ENCODE peak calls at places on chromosomes 3 and 15, in seven cellular contexts. One of them, this sample, is unnamed.

GRCh38 chr3:156448300-156448699 is 106.6 kb downstream of the SSR3 start:
- DNase-seq in SK-N-SH: no peak
- DNase-seq in breast epithelium: no peak
- DNase-seq in neural progenitor cell: peak
- DNase-seq in mucosa of descending colon: no peak
- DNase-seq in mesothelial cell of epicardium: no peak
- DNase-seq in AG10803: peak
- DNase-seq in this sample: peak

GRCh38 chr15:44706946-44707636 is 4.0 kb downstream of the PATL2 start:
- DNase-seq in SK-N-SH: no peak
- DNase-seq in breast epithelium: no peak
- DNase-seq in neural progenitor cell: no peak
- DNase-seq in mucosa of descending colon: peak
- DNase-seq in mesothelial cell of epicardium: no peak
- DNase-seq in AG10803: no peak
- DNase-seq in this sample: no peak

GRCh38 chr3:5232570-5232969 is 45.1 kb downstream of the EDEM1 start:
- DNase-seq in SK-N-SH: no peak
- DNase-seq in breast epithelium: no peak
- DNase-seq in neural progenitor cell: peak
- DNase-seq in mucosa of descending colon: no peak
- DNase-seq in mesothelial cell of epicardium: no peak
- DNase-seq in AG10803: no peak
- DNase-seq in this sample: no peak

GRCh38 chr15:81282911-81283310 is 41.0 kb downstream of the STARD5 start:
- DNase-seq in SK-N-SH: no peak
- DNase-seq in breast epithelium: no peak
- DNase-seq in neural progenitor cell: no peak
- DNase-seq in mucosa of descending colon: no peak
- DNase-seq in mesothelial cell of epicardium: no peak
- DNase-seq in AG10803: no peak
- DNase-seq in this sample: no peak

GRCh38 chr3:128794067-128794768 is 68.2 kb downstream of the RAB7A start:
- DNase-seq in SK-N-SH: no peak
- DNase-seq in breast epithelium: no peak
- DNase-seq in neural progenitor cell: no peak
- DNase-seq in mucosa of descending colon: no peak
- DNase-seq in mesothelial cell of epicardium: no peak
- DNase-seq in AG10803: peak
- DNase-seq in this sample: peak

GRCh38 chr3:185631108-185631507 is 45.0 kb downstream of the SENP2 start:
- DNase-seq in SK-N-SH: no peak
- DNase-seq in breast epithelium: no peak
- DNase-seq in neural progenitor cell: no peak
- DNase-seq in mucosa of descending colon: no peak
- DNase-seq in mesothelial cell of epicardium: no peak
- DNase-seq in AG10803: no peak
- DNase-seq in this sample: peak

GRCh38 chr3:111715911-111716523 is 120.9 kb upstream of the ZBED2 start:
- DNase-seq in SK-N-SH: peak
- DNase-seq in breast epithelium: peak
- DNase-seq in neural progenitor cell: peak
- DNase-seq in mucosa of descending colon: peak
- DNase-seq in mesothelial cell of epicardium: peak
- DNase-seq in AG10803: peak
- DNase-seq in this sample: peak

GRCh38 chr3:150022406-150023238 is 51.9 kb upstream of the PFN2 start:
- DNase-seq in SK-N-SH: no peak
- DNase-seq in breast epithelium: no peak
- DNase-seq in neural progenitor cell: no peak
- DNase-seq in mucosa of descending colon: peak
- DNase-seq in mesothelial cell of epicardium: no peak
- DNase-seq in AG10803: peak
- DNase-seq in this sample: no peak

GRCh38 chr3:189276481-189277190 is 104.9 kb downstream of the TPRG1 start:
- DNase-seq in SK-N-SH: no peak
- DNase-seq in breast epithelium: peak
- DNase-seq in neural progenitor cell: no peak
- DNase-seq in mucosa of descending colon: no peak
- DNase-seq in mesothelial cell of epicardium: no peak
- DNase-seq in AG10803: peak
- DNase-seq in this sample: peak

GRCh38 chr3:178777718-178778411 is 241.6 kb downstream of the KCNMB2 start:
- DNase-seq in SK-N-SH: no peak
- DNase-seq in breast epithelium: no peak
- DNase-seq in neural progenitor cell: no peak
- DNase-seq in mucosa of descending colon: no peak
- DNase-seq in mesothelial cell of epicardium: no peak
- DNase-seq in AG10803: peak
- DNase-seq in this sample: peak

GRCh38 chr3:12824299-12824698 is 17.1 kb downstream of the RPL32 start:
- DNase-seq in SK-N-SH: no peak
- DNase-seq in breast epithelium: no peak
- DNase-seq in neural progenitor cell: no peak
- DNase-seq in mucosa of descending colon: no peak
- DNase-seq in mesothelial cell of epicardium: no peak
- DNase-seq in AG10803: no peak
- DNase-seq in this sample: no peak

GRCh38 chr15:76968310-76968709 is 26.6 kb upstream of the PSTPIP1 start:
- DNase-seq in SK-N-SH: no peak
- DNase-seq in breast epithelium: no peak
- DNase-seq in neural progenitor cell: no peak
- DNase-seq in mucosa of descending colon: no peak
- DNase-seq in mesothelial cell of epicardium: no peak
- DNase-seq in AG10803: peak
- DNase-seq in this sample: peak

GRCh38 chr3:193791041-193792032 is 198.3 kb downstream of the OPA1 start:
- DNase-seq in SK-N-SH: no peak
- DNase-seq in breast epithelium: peak
- DNase-seq in neural progenitor cell: no peak
- DNase-seq in mucosa of descending colon: no peak
- DNase-seq in mesothelial cell of epicardium: no peak
- DNase-seq in AG10803: no peak
- DNase-seq in this sample: no peak

GRCh38 chr3:138186216-138186615 is 885 bp upstream of the ARMC8 start:
- DNase-seq in SK-N-SH: no peak
- DNase-seq in breast epithelium: no peak
- DNase-seq in neural progenitor cell: peak
- DNase-seq in mucosa of descending colon: no peak
- DNase-seq in mesothelial cell of epicardium: no peak
- DNase-seq in AG10803: no peak
- DNase-seq in this sample: no peak

GRCh38 chr3:134636406-134636805 is 14.4 kb downstream of the KY start:
- DNase-seq in SK-N-SH: no peak
- DNase-seq in breast epithelium: peak
- DNase-seq in neural progenitor cell: no peak
- DNase-seq in mucosa of descending colon: no peak
- DNase-seq in mesothelial cell of epicardium: no peak
- DNase-seq in AG10803: no peak
- DNase-seq in this sample: no peak

GRCh38 chr15:78177447-78177873 is 28.3 kb downstream of the IDH3A start:
- DNase-seq in SK-N-SH: peak
- DNase-seq in breast epithelium: no peak
- DNase-seq in neural progenitor cell: peak
- DNase-seq in mucosa of descending colon: peak
- DNase-seq in mesothelial cell of epicardium: no peak
- DNase-seq in AG10803: no peak
- DNase-seq in this sample: peak

GRCh38 chr15:72503147-72503546 is 29.0 kb downstream of the ARIH1 start:
- DNase-seq in SK-N-SH: no peak
- DNase-seq in breast epithelium: no peak
- DNase-seq in neural progenitor cell: no peak
- DNase-seq in mucosa of descending colon: no peak
- DNase-seq in mesothelial cell of epicardium: no peak
- DNase-seq in AG10803: peak
- DNase-seq in this sample: no peak

GRCh38 chr3:43997788-43998373 is 243.8 kb upstream of the TOPAZ1 start:
- DNase-seq in SK-N-SH: no peak
- DNase-seq in breast epithelium: no peak
- DNase-seq in neural progenitor cell: peak
- DNase-seq in mucosa of descending colon: no peak
- DNase-seq in mesothelial cell of epicardium: no peak
- DNase-seq in AG10803: peak
- DNase-seq in this sample: no peak

GRCh38 chr3:171791695-171792082 is 18.6 kb downstream of the PLD1 start:
- DNase-seq in SK-N-SH: no peak
- DNase-seq in breast epithelium: no peak
- DNase-seq in neural progenitor cell: no peak
- DNase-seq in mucosa of descending colon: no peak
- DNase-seq in mesothelial cell of epicardium: no peak
- DNase-seq in AG10803: peak
- DNase-seq in this sample: peak

GRCh38 chr15:76147906-76148553 is 88.2 kb downstream of the TMEM266 start:
- DNase-seq in SK-N-SH: peak
- DNase-seq in breast epithelium: no peak
- DNase-seq in neural progenitor cell: peak
- DNase-seq in mucosa of descending colon: peak
- DNase-seq in mesothelial cell of epicardium: peak
- DNase-seq in AG10803: no peak
- DNase-seq in this sample: peak

GRCh38 chr3:113070226-113071220 is 79.7 kb downstream of the GTPBP8 start:
- DNase-seq in SK-N-SH: no peak
- DNase-seq in breast epithelium: no peak
- DNase-seq in neural progenitor cell: no peak
- DNase-seq in mucosa of descending colon: no peak
- DNase-seq in mesothelial cell of epicardium: no peak
- DNase-seq in AG10803: peak
- DNase-seq in this sample: peak

GRCh38 chr3:106206165-106206564 is 337.4 kb upstream of the CBLB start:
- DNase-seq in SK-N-SH: no peak
- DNase-seq in breast epithelium: no peak
- DNase-seq in neural progenitor cell: no peak
- DNase-seq in mucosa of descending colon: no peak
- DNase-seq in mesothelial cell of epicardium: no peak
- DNase-seq in AG10803: peak
- DNase-seq in this sample: peak

GRCh38 chr3:198113219-198114053 is 153.4 kb downstream of the LMLN start:
- DNase-seq in SK-N-SH: peak
- DNase-seq in breast epithelium: no peak
- DNase-seq in neural progenitor cell: peak
- DNase-seq in mucosa of descending colon: no peak
- DNase-seq in mesothelial cell of epicardium: no peak
- DNase-seq in AG10803: no peak
- DNase-seq in this sample: no peak

DNA sequence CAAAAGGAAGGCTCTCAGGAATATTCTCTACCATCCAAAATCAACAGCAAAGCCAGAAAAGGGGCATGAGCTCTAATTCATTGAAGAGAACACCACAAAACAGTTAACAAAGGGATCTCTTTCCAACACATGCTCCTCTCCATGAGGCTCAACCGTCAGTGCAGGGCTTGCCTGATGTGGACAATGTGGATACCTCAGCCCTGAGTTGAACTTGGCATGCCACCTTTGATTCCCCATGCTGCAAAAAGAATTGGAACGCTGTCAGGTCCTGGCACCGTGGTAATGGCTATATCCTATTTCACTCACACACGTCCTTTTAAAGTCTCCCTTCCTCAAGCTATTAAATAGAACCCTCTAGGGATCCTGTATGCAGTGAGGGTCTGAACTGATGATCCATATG is 30.7 kb upstream of the IP6K2 start:
- DNase-seq in SK-N-SH: no peak
- DNase-seq in breast epithelium: peak
- DNase-seq in neural progenitor cell: no peak
- DNase-seq in mucosa of descending colon: no peak
- DNase-seq in mesothelial cell of epicardium: no peak
- DNase-seq in AG10803: no peak
- DNase-seq in this sample: no peak
- TF ChIP-seq CTCF in SK-N-SH: no peak
- TF ChIP-seq CTCF in breast epithelium: no peak
- TF ChIP-seq CTCF in neural progenitor cell: no peak
- TF ChIP-seq CTCF in mucosa of descending colon: no peak
- TF ChIP-seq CTCF in mesothelial cell of epicardium: no peak
- TF ChIP-seq CTCF in AG10803: no peak
- TF ChIP-seq CTCF in this sample: no peak

DNA sequence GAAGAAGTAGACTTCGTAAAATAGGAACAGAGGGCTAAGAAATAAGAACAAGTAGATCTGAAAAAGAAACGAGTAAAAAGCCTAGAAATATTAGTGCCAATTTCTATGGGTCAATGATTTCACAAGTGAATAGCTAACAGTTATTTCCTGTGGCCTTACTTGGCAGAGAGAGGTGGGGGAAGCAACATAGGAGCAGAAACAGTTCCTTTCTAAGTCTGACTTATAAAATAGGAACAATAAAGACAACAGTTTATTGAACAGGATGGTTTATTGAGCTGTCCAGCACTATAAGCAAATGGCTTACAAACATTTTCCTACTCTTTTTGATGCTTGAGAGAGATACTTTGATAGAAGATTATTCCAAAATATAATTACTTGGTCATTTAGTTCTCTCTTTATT is 37.9 kb downstream of the AGTR1 start:
- DNase-seq in SK-N-SH: no peak
- DNase-seq in breast epithelium: no peak
- DNase-seq in neural progenitor cell: no peak
- DNase-seq in mucosa of descending colon: no peak
- DNase-seq in mesothelial cell of epicardium: no peak
- DNase-seq in AG10803: peak
- DNase-seq in this sample: no peak
- TF ChIP-seq CTCF in SK-N-SH: no peak
- TF ChIP-seq CTCF in breast epithelium: no peak
- TF ChIP-seq CTCF in neural progenitor cell: no peak
- TF ChIP-seq CTCF in mucosa of descending colon: no peak
- TF ChIP-seq CTCF in mesothelial cell of epicardium: no peak
- TF ChIP-seq CTCF in AG10803: no peak
- TF ChIP-seq CTCF in this sample: no peak

GRCh38 chr3:29282431-29283296 is 1.8 kb downstream of the RBMS3 start:
- DNase-seq in SK-N-SH: no peak
- DNase-seq in breast epithelium: no peak
- DNase-seq in neural progenitor cell: peak
- DNase-seq in mucosa of descending colon: no peak
- DNase-seq in mesothelial cell of epicardium: no peak
- DNase-seq in AG10803: peak
- DNase-seq in this sample: peak

GRCh38 chr3:29279276-29279675 is 1.6 kb upstream of the RBMS3 start:
- DNase-seq in SK-N-SH: no peak
- DNase-seq in breast epithelium: no peak
- DNase-seq in neural progenitor cell: no peak
- DNase-seq in mucosa of descending colon: no peak
- DNase-seq in mesothelial cell of epicardium: no peak
- DNase-seq in AG10803: no peak
- DNase-seq in this sample: no peak

GRCh38 chr3:29279830-29280229 is 1.0 kb upstream of the RBMS3 start:
- DNase-seq in SK-N-SH: peak
- DNase-seq in breast epithelium: no peak
- DNase-seq in neural progenitor cell: no peak
- DNase-seq in mucosa of descending colon: no peak
- DNase-seq in mesothelial cell of epicardium: no peak
- DNase-seq in AG10803: peak
- DNase-seq in this sample: peak

GRCh38 chr3:29281265-29282228 is 676 bp downstream of the RBMS3 start:
- DNase-seq in SK-N-SH: peak
- DNase-seq in breast epithelium: no peak
- DNase-seq in neural progenitor cell: peak
- DNase-seq in mucosa of descending colon: no peak
- DNase-seq in mesothelial cell of epicardium: no peak
- DNase-seq in AG10803: peak
- DNase-seq in this sample: peak

GRCh38 chr3:29280675-29281264 is at the start of gene RBMS3:
- DNase-seq in SK-N-SH: peak
- DNase-seq in breast epithelium: peak
- DNase-seq in neural progenitor cell: peak
- DNase-seq in mucosa of descending colon: peak
- DNase-seq in mesothelial cell of epicardium: peak
- DNase-seq in AG10803: peak
- DNase-seq in this sample: peak
- TF ChIP-seq CTCF in SK-N-SH: peak
- TF ChIP-seq CTCF in breast epithelium: no peak
- TF ChIP-seq CTCF in neural progenitor cell: peak
- TF ChIP-seq CTCF in mucosa of descending colon: no peak
- TF ChIP-seq CTCF in mesothelial cell of epicardium: no peak
- TF ChIP-seq CTCF in AG10803: peak
- TF ChIP-seq CTCF in this sample: peak

GRCh38 chr15:98805434-98806274 is 157.3 kb downstream of the IGF1R start:
- DNase-seq in SK-N-SH: peak
- DNase-seq in breast epithelium: no peak
- DNase-seq in neural progenitor cell: no peak
- DNase-seq in mucosa of descending colon: no peak
- DNase-seq in mesothelial cell of epicardium: no peak
- DNase-seq in AG10803: no peak
- DNase-seq in this sample: no peak
- TF ChIP-seq CTCF in SK-N-SH: peak
- TF ChIP-seq CTCF in breast epithelium: no peak
- TF ChIP-seq CTCF in neural progenitor cell: peak
- TF ChIP-seq CTCF in mucosa of descending colon: no peak
- TF ChIP-seq CTCF in mesothelial cell of epicardium: peak
- TF ChIP-seq CTCF in AG10803: peak
- TF ChIP-seq CTCF in this sample: peak